ENCODE peak calls at places on chromosomes 1 and 21, in four cellular contexts. H is A549, B is gastrocnemius medialis, F is breast epithelium. J is an unnamed sample.

GRCh38 chr1:81597720-81598426 is 202.9 kb upstream of the ADGRL2 start:
- DNase-seq in H (no peak), F (no peak), B (no peak), J (no peak)

GRCh38 chr1:2376931-2377672 is 14.3 kb downstream of the MORN1 start:
- DNase-seq in F (no peak), B (no peak), H (no peak), J (no peak)

GRCh38 chr1:168092566-168093355 is 44.0 kb downstream of the GPR161 start:
- DNase-seq in F (no peak), H (no peak), B (no peak), J (no peak)

GRCh38 chr1:9249534-9250335 is 15.2 kb downstream of the H6PD start:
- DNase-seq in F (peak), H (peak), B (peak), J (peak)

GRCh38 chr1:89953072-89953626 is 41.8 kb upstream of the ZNF326 start:
- DNase-seq in F (no peak), H (peak), B (no peak), J (no peak)

GRCh38 chr1:94562502-94563260 is 21.1 kb upstream of the F3 start:
- DNase-seq in B (no peak), F (no peak), H (no peak), J (no peak)

GRCh38 chr1:206909167-206909882 is 12.1 kb downstream of the IL24 start:
- DNase-seq in H (peak), F (peak), B (peak), J (no peak)

GRCh38 chr21:42347601-42348327 is 3.0 kb downstream of the TFF2 start:
- DNase-seq in F (no peak), H (no peak), B (no peak), J (no peak)

GRCh38 chr1:185969524-185969991 is 235.4 kb downstream of the HMCN1 start:
- DNase-seq in B (no peak), H (no peak), F (no peak), J (no peak)

GRCh38 chr1:235832011-235832410 is 34.7 kb downstream of the LYST start:
- DNase-seq in F (no peak), H (no peak), B (no peak), J (no peak)

GRCh38 chr21:39010629-39011404 is 172.4 kb downstream of the PSMG1 start:
- DNase-seq in B (no peak), F (no peak), H (no peak), J (no peak)

GRCh38 chr1:155175281-155175926 is 1.8 kb downstream of the TRIM46 start:
- DNase-seq in F (no peak), H (no peak), B (no peak), J (no peak)

GRCh38 chr1:53987880-53988279 is 30.1 kb downstream of the LDLRAD1 start:
- DNase-seq in H (no peak), B (no peak), F (no peak), J (no peak)

GRCh38 chr21:15651172-15651571 is 78.6 kb upstream of the USP25 start:
- DNase-seq in F (no peak), H (no peak), B (no peak), J (no peak)

GRCh38 chr1:233256191-233256590 is 39.3 kb downstream of the PCNX2 start:
- DNase-seq in F (no peak), B (no peak), H (no peak), J (no peak)

GRCh38 chr1:36034692-36035091 is 49.2 kb upstream of the TEKT2 start:
- DNase-seq in F (no peak), B (no peak), H (peak), J (peak)

GRCh38 chr1:198771562-198772153 is 132.8 kb downstream of the PTPRC start:
- DNase-seq in F (no peak), B (no peak), H (peak), J (no peak)

GRCh38 chr1:19352839-19353238 is 40.7 kb downstream of the SLC66A1 start:
- DNase-seq in H (no peak), F (no peak), B (no peak), J (no peak)

GRCh38 chr1:216186816-216187215 is 236.4 kb downstream of the USH2A start:
- DNase-seq in H (no peak), F (no peak), B (no peak), J (no peak)

GRCh38 chr1:117821782-117822447 is 107.5 kb downstream of the GDAP2 start:
- DNase-seq in H (no peak), B (peak), F (no peak), J (no peak)

GRCh38 chr1:164785841-164786534 is 227.0 kb downstream of the PBX1 start:
- DNase-seq in F (no peak), B (peak), H (no peak), J (no peak)

GRCh38 chr1:183807549-183808168 is 2.7 kb downstream of the RGL1 start:
- DNase-seq in F (no peak), H (no peak), B (peak), J (no peak)

GRCh38 chr1:3695326-3696217 is 43.3 kb downstream of the TP73 start:
- DNase-seq in F (no peak), H (peak), B (no peak), J (peak)

GRCh38 chr1:203025721-203026665 is at the start of gene PPFIA4:
- DNase-seq in H (peak), F (peak), B (peak), J (peak)
- TF ChIP-seq POLR2A in H (peak), F (peak), B (peak), J (peak)

DNA sequence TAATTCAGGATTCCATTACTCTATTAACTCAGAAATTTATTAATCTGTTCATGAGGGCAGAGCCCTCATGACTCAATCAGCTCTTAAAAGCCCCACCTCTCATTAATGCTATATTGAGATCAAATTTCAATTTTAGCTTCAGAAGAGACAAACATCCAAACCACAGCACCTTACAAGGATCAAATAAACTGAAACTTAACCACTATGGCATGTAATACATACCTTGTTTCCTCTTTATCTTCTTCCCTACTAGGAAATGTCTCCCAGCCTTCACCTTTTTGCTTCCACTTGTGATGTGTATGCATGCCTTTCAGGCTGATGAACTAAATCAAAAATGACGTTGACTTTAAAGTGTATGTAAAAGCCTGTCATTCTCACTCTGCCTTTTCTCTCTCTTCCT is 2121.3 kb downstream of the NCAM2 start:
- DNase-seq in F (no peak), B (no peak), H (no peak), J (no peak)
- TF ChIP-seq POLR2A in F (no peak), B (no peak), H (no peak), J (no peak)

GRCh38 chr1:76627498-76627897 is 239.8 kb upstream of the ST6GALNAC5 start:
- DNase-seq in F (no peak), H (no peak), B (no peak), J (no peak)
- TF ChIP-seq POLR2A in F (no peak), H (no peak), B (no peak), J (no peak)

DNA sequence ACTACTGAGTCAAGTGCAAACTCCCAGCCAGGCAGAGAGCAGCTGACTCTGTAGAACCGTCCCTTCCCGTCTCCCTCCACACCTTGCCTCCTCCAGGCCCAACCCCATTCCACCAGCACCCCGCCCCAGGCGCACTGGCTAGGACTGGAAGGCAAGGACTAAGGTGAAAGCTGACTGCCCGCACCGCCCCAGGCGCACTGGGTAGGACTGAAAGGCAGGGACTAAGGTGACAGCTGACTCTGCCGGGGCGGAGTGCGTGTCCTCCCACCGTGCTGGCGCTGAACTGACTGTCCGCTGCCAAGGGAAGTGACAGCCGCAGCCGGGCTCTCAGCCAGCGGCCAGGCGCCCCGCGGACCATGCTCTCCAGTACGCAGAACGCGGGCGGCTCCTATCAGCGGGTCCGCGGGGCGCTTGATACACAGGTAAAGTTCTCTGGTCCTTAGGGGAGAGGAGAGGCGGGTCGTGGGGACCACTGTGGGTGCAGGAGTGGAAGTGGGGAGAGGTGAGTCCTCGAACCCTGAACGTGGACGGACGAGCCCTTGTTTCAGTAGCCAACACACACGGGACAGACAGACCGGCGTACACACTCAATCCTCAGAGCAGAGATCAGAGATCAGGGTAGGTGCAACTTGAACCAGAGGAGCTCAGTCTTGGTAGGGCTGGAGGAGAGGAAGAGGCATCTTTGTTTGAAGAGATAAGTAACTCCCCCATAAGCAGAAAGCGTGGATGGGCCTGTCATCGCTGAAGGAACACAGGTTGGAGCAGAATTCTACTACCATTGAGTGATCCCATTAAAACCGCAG is 58.0 kb downstream of the RBM11 start:
- DNase-seq in F (peak), H (no peak), B (peak), J (no peak)
- TF ChIP-seq POLR2A in F (no peak), H (no peak), B (no peak), J (no peak)

J was measured in H54.